ENCODE peak calls at places on chromosome 7, in ten cellular contexts. T, L, H, X, Y, C, P, Z, M and F are unnamed samples.

GRCh38 chr7:50339990-50340500 is 35.5 kb downstream of the IKZF1 start:
- DNase-seq in T (no peak), L (no peak), H (peak; percentile 10), X (no peak), Y (peak; percentile 45), C (no peak), P (no peak), Z (no peak), M (no peak), F (peak; percentile 44)

GRCh38 chr7:25857376-25858067 is 294.5 kb upstream of the NFE2L3 start:
- DNase-seq in T (no peak), L (no peak), H (peak; percentile 84), X (no peak), Y (peak; percentile 87), C (no peak), P (peak; percentile 58), Z (no peak), M (no peak), F (no peak)

GRCh38 chr7:2450198-2451107 is 25.7 kb downstream of the GRIFIN start:
- DNase-seq in T (no peak), L (no peak), H (no peak), X (no peak), Y (no peak), C (no peak), P (no peak), Z (no peak), M (no peak), F (no peak)

GRCh38 chr7:16708980-16709379 is 44.6 kb upstream of the TSPAN13 start:
- DNase-seq in T (no peak), L (peak; percentile 99), H (peak; percentile 15), X (no peak), Y (peak; percentile 54), C (no peak), P (peak; percentile 78), Z (no peak), M (no peak), F (no peak)

GRCh38 chr7:138784692-138785091 is 13.1 kb upstream of the TMEM213 start:
- DNase-seq in T (no peak), L (no peak), H (no peak), X (no peak), Y (no peak), C (no peak), P (peak; percentile 2), Z (peak; percentile 85), M (no peak), F (no peak)

GRCh38 chr7:40884226-40884625 is 749.4 kb downstream of the SUGCT start:
- DNase-seq in T (no peak), L (peak; percentile 60), H (no peak), X (no peak), Y (no peak), C (no peak), P (no peak), Z (no peak), M (no peak), F (no peak)

GRCh38 chr7:112752576-112752975 is 37.6 kb downstream of the TMEM168 start:
- DNase-seq in T (no peak), L (no peak), H (no peak), X (no peak), Y (no peak), C (no peak), P (peak; percentile 27), Z (no peak), M (no peak), F (no peak)

GRCh38 chr7:151899513-151900360 is 22.8 kb upstream of the PRKAG2 start:
- DNase-seq in T (no peak), L (no peak), H (no peak), X (no peak), Y (no peak), C (no peak), P (no peak), Z (no peak), M (no peak), F (no peak)

GRCh38 chr7:31096198-31096881 is 44.2 kb downstream of the ADCYAP1R1 start:
- DNase-seq in T (no peak), L (no peak), H (no peak), X (no peak), Y (peak; percentile 20), C (no peak), P (no peak), Z (no peak), M (no peak), F (no peak)

DNA sequence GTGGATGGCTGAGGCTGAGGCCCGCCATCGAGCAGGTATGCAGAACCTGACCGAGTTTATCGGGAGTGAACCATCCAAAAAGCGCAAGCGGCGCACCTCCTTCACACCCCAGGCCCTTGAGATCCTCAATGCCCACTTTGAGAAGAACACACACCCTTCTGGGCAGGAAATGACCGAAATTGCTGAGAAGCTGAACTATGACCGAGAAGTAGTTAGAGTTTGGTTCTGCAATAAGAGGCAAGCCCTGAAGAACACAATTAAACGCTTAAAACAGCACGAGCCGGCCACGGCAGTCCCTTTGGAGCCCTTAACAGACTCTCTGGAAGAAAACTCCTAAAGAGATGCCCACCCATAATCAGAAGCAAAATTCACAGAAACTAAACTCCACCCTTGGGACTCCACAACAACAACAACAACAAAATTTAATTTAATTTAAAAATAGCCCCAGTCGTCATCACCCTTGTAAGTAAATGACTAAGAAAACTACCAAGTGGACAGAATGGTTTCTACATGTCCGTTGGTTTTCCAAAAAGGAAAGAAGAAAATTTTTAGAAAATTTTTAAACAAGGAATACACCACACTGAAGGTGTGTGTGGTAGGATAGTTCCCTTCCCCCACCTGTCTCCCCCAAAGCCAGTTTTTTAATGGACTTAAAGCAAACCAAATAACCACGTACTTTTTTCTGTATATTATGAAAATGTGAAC is 101.7 kb upstream of the YAE1 start:
- DNase-seq in T (no peak), L (no peak), H (no peak), X (no peak), Y (no peak), C (no peak), P (no peak), Z (no peak), M (no peak), F (no peak)
- H3K4me3 ChIP-seq in T (no peak overlapping the region), L (no peak overlapping the region), H (no peak overlapping the region), X (peak overlapping the region; percentile 55), Y (no peak overlapping the region), C (no peak overlapping the region), P (no peak overlapping the region), Z (no peak overlapping the region), M (no peak overlapping the region), F (no peak overlapping the region)

DNA sequence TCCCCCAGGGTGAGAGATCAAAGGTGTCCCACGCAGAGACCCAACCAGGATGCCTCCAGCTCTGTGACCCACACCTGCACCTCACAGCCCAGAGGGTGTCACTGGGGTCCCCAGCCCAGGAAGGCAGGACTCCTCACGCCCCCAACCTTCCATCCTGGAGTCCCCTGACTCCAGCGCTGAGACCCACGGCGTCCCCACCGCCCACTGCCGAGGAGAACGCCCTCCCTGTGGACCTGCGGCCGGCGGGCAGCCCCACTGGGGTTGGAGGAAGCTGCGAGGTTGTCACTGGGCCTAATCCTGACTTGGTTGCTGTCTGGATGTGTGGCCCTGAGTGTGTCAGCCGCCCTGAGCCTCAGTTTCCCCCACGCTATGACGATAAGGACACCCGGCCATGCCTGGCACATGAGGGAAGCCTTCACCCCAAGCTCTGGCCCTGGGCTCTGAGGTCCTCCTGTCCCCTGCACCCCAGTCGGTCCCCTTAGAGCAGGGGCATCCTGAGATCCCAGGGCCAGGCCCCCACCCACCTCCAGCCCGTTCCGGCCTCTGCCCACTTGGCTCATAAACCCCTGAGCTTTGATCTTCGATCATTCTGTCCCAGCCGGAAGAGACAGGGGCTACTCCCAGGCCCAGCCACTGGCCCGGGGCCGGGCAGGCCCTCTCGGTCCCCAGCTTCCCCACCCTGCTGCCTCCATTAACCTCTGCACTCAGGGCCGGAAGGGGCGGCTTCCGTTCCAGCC is 113.3 kb downstream of the UNCX start:
- DNase-seq in T (no peak), L (no peak), H (no peak), X (no peak), Y (no peak), C (peak; percentile 21), P (no peak), Z (no peak), M (peak; percentile 36), F (no peak)
- H3K27me3 ChIP-seq in T (no peaks in the 10 kb centered on the region), L (peaks cover 3% of the 10 kb centered on the region), H (no peaks in the 10 kb centered on the region), X (peaks cover 71% of the 10 kb centered on the region), Y (no peaks in the 10 kb centered on the region), C (peaks cover 18% of the 10 kb centered on the region), P (no peaks in the 10 kb centered on the region), Z (peaks cover 10% of the 10 kb centered on the region), M (peaks cover 39% of the 10 kb centered on the region), F (no peaks in the 10 kb centered on the region)

GRCh38 chr7:55568613-55569268 is 3.6 kb downstream of the VOPP1 start:
- DNase-seq in T (no peak), L (no peak), H (no peak), X (no peak), Y (no peak), C (no peak), P (peak; percentile 43), Z (no peak), M (no peak), F (no peak)
- TF ChIP-seq CTCF in T (no peak), L (peak; percentile 16), H (no peak), X (no peak), Y (no peak), C (no peak), P (peak; percentile 16), Z (no peak), M (no peak), F (no peak)

DNA sequence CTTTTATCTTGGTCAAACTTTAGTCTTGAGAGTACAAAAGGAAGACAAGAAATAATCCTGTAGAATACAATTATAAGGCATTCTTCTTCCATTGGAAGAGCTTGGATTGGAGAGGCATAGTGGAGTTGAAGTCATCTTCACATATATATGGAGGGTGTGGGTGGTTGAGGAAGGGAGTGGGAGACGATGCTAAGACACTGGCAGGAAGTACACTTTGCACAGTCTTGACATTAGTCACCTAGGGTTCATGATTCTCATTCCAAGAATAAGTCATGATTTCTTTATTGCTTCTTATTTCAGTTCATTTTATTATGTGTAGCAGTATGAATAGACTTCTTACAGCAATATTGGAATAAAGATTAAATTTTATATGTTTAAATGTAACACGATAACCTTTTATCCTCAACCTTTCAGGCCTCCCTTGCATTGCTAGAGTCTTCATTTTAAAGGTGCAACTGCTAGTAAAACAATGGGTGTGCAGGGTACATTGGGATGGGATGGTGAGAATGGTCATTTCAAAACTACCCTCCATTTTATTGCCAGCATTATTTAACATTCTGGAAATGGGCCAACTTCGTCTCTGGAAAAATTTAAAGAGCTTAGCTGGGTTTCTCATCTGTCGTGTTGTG is 12.3 kb upstream of the SLC26A3 start:
- DNase-seq in T (no peak), L (no peak), H (no peak), X (no peak), Y (no peak), C (no peak), P (no peak), Z (no peak), M (no peak), F (no peak)
- H3K4me3 ChIP-seq in T (no peak overlapping the region), L (no peak overlapping the region), H (no peak overlapping the region), X (no peak overlapping the region), Y (no peak overlapping the region), C (no peak overlapping the region), P (no peak overlapping the region), Z (no peak overlapping the region), M (no peak overlapping the region), F (no peak overlapping the region)

DNA sequence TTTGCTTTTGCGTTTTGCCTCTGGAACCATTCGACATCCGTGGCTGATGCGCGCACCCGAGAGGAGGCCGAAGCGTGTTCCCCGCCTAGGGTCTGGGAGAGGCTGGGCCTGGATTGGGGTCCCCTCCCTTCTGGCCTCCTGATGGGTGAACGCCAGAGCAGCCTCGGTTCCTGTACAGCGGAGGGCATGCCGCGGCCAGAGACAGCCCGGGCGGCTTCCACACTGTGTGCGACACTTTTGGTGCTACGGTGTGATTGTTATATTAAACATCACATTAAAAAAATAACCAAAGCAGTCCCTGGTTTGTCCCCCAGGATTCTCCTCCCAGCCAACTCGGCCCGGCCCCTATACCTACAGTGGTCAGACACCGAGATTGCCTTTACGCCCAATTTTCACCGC is 3.7 kb upstream of the HOXA7 start:
- DNase-seq in T (peak; percentile 14), L (no peak), H (no peak), X (no peak), Y (peak; percentile 46), C (no peak), P (no peak), Z (no peak), M (no peak), F (no peak)
- H3K27me3 ChIP-seq in T (peaks cover 24% of the 10 kb centered on the region), L (peaks cover 96% of the 10 kb centered on the region), H (peaks cover 100% of the 10 kb centered on the region), X (peaks cover 91% of the 10 kb centered on the region), Y (peaks cover 100% of the 10 kb centered on the region), C (peaks cover 95% of the 10 kb centered on the region), P (peaks cover 100% of the 10 kb centered on the region), Z (peaks cover under 1% of the 10 kb centered on the region), M (peaks cover 95% of the 10 kb centered on the region), F (peaks cover 2% of the 10 kb centered on the region)